ENCODE peak calls at places on chromosome 12, in six cellular contexts. I is NCI-H1092 treated with DMSO at 0.1 percent for 48 hours; X is kidney glomerular epithelial cell; Q is CD4-positive, alpha-beta T cell; E is tibial nerve; S is iPS DF 6.9. Z is an unnamed sample.
A peak's percentile ranks its signal among the peaks of the same experiment; 100 is the strongest.

GRCh38 chr12:124675881-124676688 is 108.7 kb upstream of the NCOR2 start:
- DNase-seq in E (no peak), I (no peak), X (peak; percentile 21), S (no peak), Q (no peak), Z (no peak)

GRCh38 chr12:24062642-24063245 is 113.3 kb upstream of the SOX5 start:
- DNase-seq in X (no peak), S (no peak), E (no peak), Q (no peak), I (no peak), Z (no peak)

GRCh38 chr12:85373045-85373444 is 93.0 kb downstream of the ALX1 start:
- DNase-seq in X (no peak), E (no peak), I (no peak), Q (no peak), S (no peak), Z (no peak)

GRCh38 chr12:86376052-86376451 is 119.9 kb upstream of the MGAT4C start:
- DNase-seq in Q (no peak), E (no peak), X (no peak), S (peak; percentile 20), I (no peak), Z (no peak)

GRCh38 chr12:50842637-50843493 is at the start of gene TMPRSS12:
- DNase-seq in S (peak; percentile 9), I (no peak), E (no peak), X (no peak), Q (no peak), Z (no peak)

GRCh38 chr12:44847888-44848770 is 28.0 kb downstream of the NELL2 start:
- DNase-seq in S (no peak), Q (peak; percentile 63), I (no peak), X (no peak), E (no peak), Z (no peak)

GRCh38 chr12:4448943-4449861 is 3.6 kb upstream of the FGF6 start:
- DNase-seq in X (no peak), I (no peak), Q (no peak), E (no peak), S (no peak), Z (no peak)

GRCh38 chr12:110741795-110742717 is 635 bp downstream of the PPP1CC start:
- DNase-seq in X (no peak), E (no peak), Q (no peak), S (no peak), I (peak; percentile 52), Z (peak; percentile 50)

GRCh38 chr12:112514926-112515642 is 96.3 kb downstream of the PTPN11 start:
- DNase-seq in I (no peak), Q (no peak), X (no peak), E (no peak), S (no peak), Z (no peak)

GRCh38 chr12:127149226-127149964 is 1117.6 kb upstream of the TMEM132C start:
- DNase-seq in Q (no peak), E (no peak), I (no peak), S (no peak), X (peak; percentile 8), Z (peak; percentile 25)

GRCh38 chr12:59005195-59005961 is 85.1 kb upstream of the LRIG3 start:
- DNase-seq in X (no peak), Q (no peak), E (no peak), I (no peak), S (no peak), Z (no peak)

GRCh38 chr12:12333980-12334709 is 15.9 kb downstream of the MANSC1 start:
- DNase-seq in Q (peak; percentile 49), X (peak; percentile 37), I (peak; percentile 78), E (no peak), S (no peak), Z (peak; percentile 46)

GRCh38 chr12:71152838-71153237 is 5.0 kb downstream of the TSPAN8 start:
- DNase-seq in I (no peak), X (no peak), Q (no peak), E (no peak), S (no peak), Z (no peak)

GRCh38 chr12:56243731-56244181 is 13.9 kb downstream of the SLC39A5 start:
- DNase-seq in Q (no peak), I (no peak), S (no peak), X (no peak), E (no peak), Z (no peak)

GRCh38 chr12:46233418-46233817 is 35.4 kb downstream of the SLC38A1 start:
- DNase-seq in Q (no peak), E (no peak), I (peak; percentile 76), X (no peak), S (no peak), Z (no peak)

GRCh38 chr12:132423251-132424117 is 66.5 kb upstream of the FBRSL1 start:
- DNase-seq in S (no peak), E (no peak), X (no peak), I (no peak), Q (no peak), Z (no peak)

GRCh38 chr12:122452701-122453285 is 30.3 kb upstream of the CLIP1 start:
- DNase-seq in Q (no peak), X (no peak), S (no peak), E (no peak), I (no peak), Z (no peak)

GRCh38 chr12:76020731-76021672 is 10.6 kb downstream of the PHLDA1 start:
- DNase-seq in I (no peak), X (peak; percentile 98), E (no peak), S (no peak), Q (peak; percentile 34), Z (no peak)

GRCh38 chr12:100897240-100897639 is 102.7 kb downstream of the ANO4 start:
- DNase-seq in E (no peak), X (no peak), S (no peak), I (no peak), Q (no peak), Z (no peak)

GRCh38 chr12:117968826-117969659 is at the start of gene KSR2:
- DNase-seq in S (peak; percentile 66), E (no peak), Q (peak; percentile 1), I (peak; percentile 84), X (peak; percentile 20), Z (peak; percentile 77)

GRCh38 chr12:75936525-75937450 is 94.8 kb downstream of the PHLDA1 start:
- DNase-seq in Q (no peak), E (no peak), X (no peak), S (no peak), I (no peak), Z (no peak)

GRCh38 chr12:6828671-6829531 is 694 bp downstream of the P3H3 start:
- DNase-seq in S (no peak), Q (peak; percentile 27), I (peak; percentile 33), X (peak; percentile 55), E (no peak), Z (peak; percentile 77)

GRCh38 chr12:131357152-131357747 is 353.6 kb upstream of the SFSWAP start:
- DNase-seq in I (no peak), Q (no peak), S (no peak), X (no peak), E (no peak), Z (no peak)

GRCh38 chr12:112848972-112849371 is 57.4 kb downstream of the RPH3A start:
- DNase-seq in Q (no peak), I (peak; percentile 59), S (no peak), E (no peak), X (no peak), Z (no peak)

GRCh38 chr12:96195845-96196451 is 1.8 kb downstream of the ELK3 start:
- DNase-seq in Q (peak; percentile 28), X (peak; percentile 59), S (no peak), I (no peak), E (no peak), Z (peak; percentile 65)

GRCh38 chr12:71626768-71627167 is 36.9 kb downstream of the ZFC3H1 start:
- DNase-seq in Q (no peak), E (no peak), X (no peak), I (no peak), S (no peak), Z (no peak)

GRCh38 chr12:48788852-48789775 is at the start of gene ADCY6:
- DNase-seq in S (peak; percentile 52), X (peak; percentile 56), I (peak; percentile 4), E (peak; percentile 54), Q (no peak), Z (peak; percentile 81)

GRCh38 chr12:47382305-47382704 is 302.5 kb upstream of the AMIGO2 start:
- DNase-seq in S (no peak), Q (no peak), X (no peak), I (no peak), E (no peak), Z (no peak)

GRCh38 chr12:27900920-27901879 is 71.3 kb downstream of the PTHLH start:
- DNase-seq in I (no peak), Q (no peak), X (no peak), E (no peak), S (no peak), Z (no peak)

GRCh38 chr12:52258335-52258901 is 16.0 kb upstream of the KRT86 start:
- DNase-seq in Q (no peak), I (no peak), S (no peak), X (no peak), E (no peak), Z (no peak)

GRCh38 chr12:115998119-115998633 is 279.3 kb downstream of the MED13L start:
- DNase-seq in I (no peak), E (no peak), S (peak; percentile 39), X (peak; percentile 74), Q (no peak), Z (peak; percentile 65)

GRCh38 chr12:18454330-18454729 is 193.0 kb downstream of the PIK3C2G start:
- DNase-seq in Q (no peak), E (no peak), X (no peak), I (no peak), S (peak; percentile 52), Z (no peak)

GRCh38 chr12:25320123-25321006 is 69.6 kb upstream of the KRAS start:
- DNase-seq in S (no peak), X (no peak), Q (no peak), E (no peak), I (no peak), Z (no peak)

GRCh38 chr12:53308276-53308675 is 8.8 kb downstream of the MYG1 start:
- DNase-seq in E (no peak), Q (no peak), I (no peak), X (no peak), S (no peak), Z (no peak)

GRCh38 chr12:105601158-105601557 is 270.7 kb downstream of the C12orf75 start:
- DNase-seq in I (no peak), S (no peak), X (no peak), E (no peak), Q (no peak), Z (no peak)

GRCh38 chr12:125129592-125130255 is 64.5 kb downstream of the AACS start:
- DNase-seq in Q (no peak), E (no peak), S (no peak), I (no peak), X (no peak), Z (no peak)